ENCODE peak calls at places on chromosomes 3 and 15, in five cellular contexts. X is AG09309, F is AG10803, J is DMS53, Z is T-helper 2 cell. D is an unnamed sample.

GRCh38 chr3:61663728-61664492 is 102.5 kb downstream of the PTPRG start:
- DNase-seq in X (peak; percentile 96), F (peak; percentile 98), J (peak; percentile 12), Z (no peak), D (peak; percentile 99)

GRCh38 chr15:61828860-61829513 is 231.3 kb downstream of the VPS13C start:
- DNase-seq in X (no peak), F (no peak), J (no peak), Z (no peak), D (no peak)

GRCh38 chr3:31920310-31920709 is 60.8 kb downstream of the OSBPL10 start:
- DNase-seq in X (no peak), F (no peak), J (no peak), Z (no peak), D (no peak)

GRCh38 chr3:146313411-146314111 is 62.7 kb upstream of the PLSCR4 start:
- DNase-seq in X (peak; percentile 67), F (peak; percentile 92), J (no peak), Z (no peak), D (peak; percentile 94)

GRCh38 chr15:23877502-23878412 is 190.7 kb upstream of the NDN start:
- DNase-seq in X (no peak), F (peak; percentile 1), J (peak; percentile 73), Z (no peak), D (no peak)

GRCh38 chr15:63514533-63514943 is 10.1 kb downstream of the USP3 start:
- DNase-seq in X (peak; percentile 68), F (peak; percentile 86), J (peak; percentile 70), Z (no peak), D (peak; percentile 91)

GRCh38 chr15:40909662-40910625 is 15.7 kb downstream of the VPS18 start:
- DNase-seq in X (peak; percentile 58), F (peak; percentile 83), J (peak; percentile 59), Z (no peak), D (peak; percentile 27)

GRCh38 chr3:51710631-51711351 is 3.9 kb downstream of the GRM2 start:
- DNase-seq in X (no peak), F (no peak), J (peak; percentile 4), Z (no peak), D (no peak)

GRCh38 chr15:44713006-44713966 is 2.0 kb downstream of the B2M start:
- DNase-seq in X (no peak), F (peak; percentile 40), J (peak; percentile 58), Z (no peak), D (peak; percentile 61)

GRCh38 chr3:5309181-5309580 is 121.7 kb downstream of the EDEM1 start:
- DNase-seq in X (no peak), F (peak; percentile 42), J (no peak), Z (no peak), D (no peak)

GRCh38 chr3:191783039-191783438 is 322.1 kb downstream of the PYDC2 start:
- DNase-seq in X (no peak), F (no peak), J (no peak), Z (no peak), D (no peak)

GRCh38 chr15:83396071-83396470 is 51.1 kb upstream of the SH3GL3 start:
- DNase-seq in X (no peak), F (no peak), J (no peak), Z (no peak), D (no peak)

GRCh38 chr3:12588039-12588673 is 31.3 kb downstream of the MKRN2 start:
- DNase-seq in X (no peak), F (no peak), J (peak; percentile 50), Z (no peak), D (peak; percentile 28)

GRCh38 chr3:111539351-111540331 is 2.4 kb upstream of the CD96 start:
- DNase-seq in X (no peak), F (peak; percentile 47), J (peak; percentile 82), Z (peak; percentile 40), D (peak; percentile 73)

GRCh38 chr15:40320931-40321371 is 2.5 kb upstream of the INAFM2 start:
- DNase-seq in X (no peak), F (peak; percentile 68), J (peak; percentile 72), Z (peak; percentile 50), D (peak; percentile 77)

GRCh38 chr15:59377940-59378339 is 5.3 kb upstream of the MYO1E start:
- DNase-seq in X (no peak), F (no peak), J (no peak), Z (no peak), D (no peak)

GRCh38 chr15:62495670-62496328 is 330.7 kb upstream of the C2CD4B start:
- DNase-seq in X (peak; percentile 89), F (peak; percentile 96), J (no peak), Z (no peak), D (peak; percentile 97)

GRCh38 chr3:157532529-157533297 is 29.5 kb upstream of the VEPH1 start:
- DNase-seq in X (peak; percentile 81), F (peak; percentile 93), J (peak; percentile 84), Z (no peak), D (peak; percentile 96)

GRCh38 chr15:64813075-64813474 is 12.4 kb downstream of the PIF1 start:
- DNase-seq in X (no peak), F (peak; percentile 44), J (peak; percentile 25), Z (no peak), D (peak; percentile 44)

GRCh38 chr3:101677436-101678286 is 729 bp upstream of the ZBTB11 start:
- DNase-seq in X (no peak), F (no peak), J (no peak), Z (no peak), D (no peak)

GRCh38 chr15:55673287-55673686 is 69.7 kb downstream of the PRTG start:
- DNase-seq in X (no peak), F (no peak), J (no peak), Z (no peak), D (no peak)

GRCh38 chr3:127077506-127078064 is 94.7 kb downstream of the PLXNA1 start:
- DNase-seq in X (no peak), F (no peak), J (no peak), Z (no peak), D (no peak)

GRCh38 chr3:149678365-149678948 is 20.6 kb upstream of the WWTR1 start:
- DNase-seq in X (no peak), F (no peak), J (peak; percentile 2), Z (no peak), D (no peak)

GRCh38 chr15:85879334-85880163 is 84.8 kb upstream of the KLHL25 start:
- DNase-seq in X (no peak), F (peak; percentile 88), J (peak; percentile 31), Z (no peak), D (no peak)

GRCh38 chr3:180923561-180923960 is 11.1 kb downstream of the FXR1 start:
- DNase-seq in X (no peak), F (no peak), J (no peak), Z (no peak), D (no peak)

GRCh38 chr15:95715919-95716318 is 614.6 kb upstream of the NR2F2 start:
- DNase-seq in X (no peak), F (no peak), J (no peak), Z (no peak), D (no peak)

GRCh38 chr3:106176734-106177133 is 307.9 kb upstream of the CBLB start:
- DNase-seq in X (no peak), F (peak; percentile 12), J (no peak), Z (peak; percentile 67), D (peak; percentile 39)

GRCh38 chr3:65401359-65401810 is 637.3 kb downstream of the MAGI1 start:
- DNase-seq in X (no peak), F (no peak), J (no peak), Z (no peak), D (no peak)

GRCh38 chr15:63575312-63575711 is 21.9 kb upstream of the FBXL22 start:
- DNase-seq in X (no peak), F (no peak), J (no peak), Z (no peak), D (no peak)

GRCh38 chr3:184566441-184567414 is 5.1 kb downstream of the EPHB3 start:
- DNase-seq in X (no peak), F (no peak), J (peak; percentile 57), Z (no peak), D (no peak)

GRCh38 chr15:58934521-58934920 is 1.0 kb upstream of the SLTM start:
- DNase-seq in X (no peak), F (no peak), J (peak; percentile 13), Z (no peak), D (peak; percentile 4)

GRCh38 chr3:71138410-71138809 is 445.1 kb downstream of the FOXP1 start:
- DNase-seq in X (no peak), F (no peak), J (no peak), Z (no peak), D (no peak)

GRCh38 chr3:99175276-99175801 is 273.8 kb upstream of the DCBLD2 start:
- DNase-seq in X (peak; percentile 18), F (peak; percentile 92), J (no peak), Z (no peak), D (no peak)

GRCh38 chr15:45157056-45157455 is 27.3 kb downstream of the DUOX1 start:
- DNase-seq in X (peak; percentile 73), F (peak; percentile 79), J (no peak), Z (no peak), D (peak; percentile 77)

GRCh38 chr15:40198364-40199085 is 37.7 kb downstream of the BUB1B start:
- DNase-seq in X (no peak), F (no peak), J (no peak), Z (no peak), D (no peak)

GRCh38 chr15:52076889-52077781 is 35.4 kb downstream of the BCL2L10 start:
- DNase-seq in X (no peak), F (peak; percentile 72), J (no peak), Z (no peak), D (peak; percentile 51)

GRCh38 chr15:69044899-69045298 is 30.4 kb downstream of the NOX5 start:
- DNase-seq in X (peak; percentile 60), F (peak; percentile 82), J (no peak), Z (no peak), D (peak; percentile 56)

GRCh38 chr15:82874961-82875360 is 65.5 kb downstream of the WHAMM start:
- DNase-seq in X (no peak), F (no peak), J (no peak), Z (no peak), D (no peak)

D was measured in fibroblast of the aortic adventitia.